ENCODE peak calls at places on chromosomes 16 and 17, in nine cellular contexts. C, P, O, W, N, A, K, V and D are unnamed samples.

GRCh38 chr17:7216242-7217112 is 3.2 kb downstream of the DLG4 start:
- DNase-seq in W (no peak), O (no peak), P (no peak), N (no peak), C (no peak), K (no peak), A (no peak), V (no peak), D (no peak)

GRCh38 chr17:9684955-9685621 is 39.8 kb downstream of the USP43 start:
- DNase-seq in C (no peak), N (no peak), W (no peak), V (no peak), K (no peak), P (no peak), O (no peak), A (no peak), D (no peak)

GRCh38 chr16:34801875-34802274 is 1342.5 kb downstream of the TP53TG3F start:
- DNase-seq in N (no peak), V (no peak), C (no peak), K (no peak), A (no peak), O (no peak), W (no peak), P (peak), D (no peak)

GRCh38 chr16:87507351-87508069 is 14.7 kb upstream of the ZCCHC14 start:
- DNase-seq in A (no peak), P (no peak), C (no peak), V (no peak), W (no peak), K (no peak), N (no peak), O (no peak), D (no peak)

GRCh38 chr16:19704321-19705130 is 13.5 kb downstream of the KNOP1 start:
- DNase-seq in K (no peak), V (no peak), N (no peak), W (peak), O (no peak), P (no peak), C (no peak), A (peak), D (no peak)

GRCh38 chr17:29778936-29779811 is 150.9 kb downstream of the SSH2 start:
- DNase-seq in P (peak), C (peak), A (peak), O (peak), N (peak), W (peak), K (peak), V (peak), D (peak)

GRCh38 chr16:68995011-68995504 is 110.4 kb upstream of the HAS3 start:
- DNase-seq in C (peak), W (peak), V (peak), O (peak), N (no peak), A (peak), P (no peak), K (no peak), D (no peak)

GRCh38 chr17:44367219-44367618 is 3.6 kb upstream of the FAM171A2 start:
- DNase-seq in C (no peak), W (no peak), K (no peak), N (no peak), O (no peak), P (no peak), V (no peak), A (no peak), D (no peak)

GRCh38 chr17:31596382-31597323 is 205.2 kb downstream of the RAB11FIP4 start:
- DNase-seq in N (no peak), P (peak), O (peak), K (no peak), C (peak), W (peak), V (no peak), A (peak), D (no peak)

GRCh38 chr17:29650407-29650806 is 27.7 kb upstream of the CORO6 start:
- DNase-seq in N (no peak), K (no peak), W (no peak), O (no peak), C (no peak), P (no peak), V (no peak), A (no peak), D (no peak)

GRCh38 chr17:31811021-31811565 is 48.0 kb downstream of the COPRS start:
- DNase-seq in W (no peak), N (no peak), C (no peak), V (no peak), P (no peak), O (no peak), K (no peak), A (no peak), D (no peak)

GRCh38 chr17:55433029-55433628 is 11.5 kb upstream of the MMD start:
- DNase-seq in W (no peak), P (no peak), O (no peak), A (peak), V (no peak), N (no peak), K (no peak), C (peak), D (no peak)

GRCh38 chr16:68590201-68590994 is 51.3 kb downstream of the ZFP90 start:
- DNase-seq in P (peak), C (peak), A (peak), K (peak), V (peak), W (peak), N (peak), O (peak), D (peak)

GRCh38 chr16:89242795-89243200 is 25.3 kb downstream of the ZNF778 start:
- DNase-seq in W (no peak), C (no peak), K (no peak), O (no peak), P (no peak), V (no peak), N (no peak), A (no peak), D (no peak)

GRCh38 chr17:16652847-16653366 is 743 bp downstream of the ZNF624 start:
- DNase-seq in K (no peak), V (no peak), O (no peak), N (no peak), P (no peak), A (peak), W (no peak), C (no peak), D (no peak)

GRCh38 chr17:67867591-67867990 is 42.3 kb downstream of the BPTF start:
- DNase-seq in N (no peak), W (no peak), C (no peak), V (no peak), K (no peak), P (no peak), O (no peak), A (no peak), D (peak)

GRCh38 chr16:23691483-23692189 is 12.9 kb downstream of the PLK1 start:
- DNase-seq in W (peak), A (no peak), N (no peak), O (no peak), C (no peak), V (no peak), K (no peak), P (no peak), D (no peak)